ENCODE peak calls at places on chromosomes 5 and 9, in five cellular contexts. W, K, N, I and R are unnamed samples.

GRCh38 chr9:73775757-73776156 is 624.1 kb downstream of the ANXA1 start:
- DNase-seq in W (no peak), K (peak), N (no peak), I (no peak), R (peak)

GRCh38 chr9:77751341-77752091 is 103.4 kb upstream of the GNA14 start:
- DNase-seq in W (peak), K (peak), N (peak), I (peak), R (peak)

GRCh38 chr9:79862921-79863890 is 291.4 kb downstream of the TLE4 start:
- DNase-seq in W (no peak), K (no peak), N (no peak), I (no peak), R (no peak)

GRCh38 chr9:33943389-33943788 is 105.3 kb downstream of the UBAP2 start:
- DNase-seq in W (no peak), K (peak), N (peak), I (no peak), R (no peak)

GRCh38 chr9:77433675-77434445 is 214.3 kb downstream of the GNA14 start:
- DNase-seq in W (no peak), K (peak), N (peak), I (peak), R (peak)

GRCh38 chr9:16624356-16624755 is 246.1 kb downstream of the BNC2 start:
- DNase-seq in W (no peak), K (no peak), N (peak), I (no peak), R (no peak)

GRCh38 chr9:117466111-117466510 is 51.3 kb upstream of the ASTN2 start:
- DNase-seq in W (no peak), K (no peak), N (no peak), I (no peak), R (no peak)

GRCh38 chr5:10424124-10424731 is 17.5 kb upstream of the ROPN1L start:
- DNase-seq in W (no peak), K (peak), N (peak), I (no peak), R (peak)

GRCh38 chr5:110880413-110880812 is 141.6 kb downstream of the SLC25A46 start:
- DNase-seq in W (peak), K (peak), N (no peak), I (peak), R (peak)

GRCh38 chr9:34246453-34246852 is 67.6 kb downstream of the UBAP1 start:
- DNase-seq in W (no peak), K (no peak), N (no peak), I (no peak), R (no peak)

GRCh38 chr9:114836769-114837168 is 30.9 kb upstream of the TNFSF15 start:
- DNase-seq in W (no peak), K (no peak), N (no peak), I (no peak), R (peak)

GRCh38 chr9:129386812-129387177 is 208.7 kb upstream of the IER5L start:
- DNase-seq in W (no peak), K (no peak), N (no peak), I (no peak), R (no peak)

GRCh38 chr9:124042168-124042775 is 30.7 kb downstream of the LHX2 start:
- DNase-seq in W (no peak), K (no peak), N (no peak), I (no peak), R (no peak)

GRCh38 chr5:73066466-73066865 is 53.9 kb upstream of the TMEM171 start:
- DNase-seq in W (peak), K (peak), N (no peak), I (no peak), R (peak)

GRCh38 chr5:33148076-33148501 is 292.7 kb upstream of the TARS1 start:
- DNase-seq in W (peak), K (peak), N (no peak), I (peak), R (peak)

GRCh38 chr9:136372561-136373299 is 739 bp downstream of the CARD9 start:
- DNase-seq in W (peak), K (peak), N (peak), I (peak), R (peak)
- TF ChIP-seq CTCF in W (peak), K (peak), N (no peak), I (peak), R (no peak)

GRCh38 chr9:5500441-5501235 is 9.7 kb upstream of the PDCD1LG2 start:
- DNase-seq in W (no peak), K (peak), N (peak), I (no peak), R (peak)

GRCh38 chr9:5499157-5499556 is 11.2 kb upstream of the PDCD1LG2 start:
- DNase-seq in W (no peak), K (no peak), N (peak), I (no peak), R (no peak)

GRCh38 chr9:5502553-5502952 is 7.8 kb upstream of the PDCD1LG2 start:
- DNase-seq in W (no peak), K (no peak), N (no peak), I (no peak), R (no peak)

GRCh38 chr9:5499889-5500398 is 10.4 kb upstream of the PDCD1LG2 start:
- DNase-seq in W (no peak), K (peak), N (peak), I (peak), R (peak)
- H3K4me3 ChIP-seq in W (no peak), K (no peak), N (no peak), I (no peak), R (no peak)

GRCh38 chr5:64384761-64385160 is 121.1 kb upstream of the RGS7BP start:
- DNase-seq in W (no peak), K (peak), N (peak), I (no peak), R (peak)
- TF ChIP-seq CTCF in W (no peak), K (no peak), N (peak), I (no peak), R (peak)

GRCh38 chr9:72526901-72527800 is 5.7 kb downstream of the TMC1 start:
- DNase-seq in W (peak), K (peak), N (peak), I (peak), R (peak)

GRCh38 chr9:72533322-72533721 is 11.9 kb downstream of the TMC1 start:
- DNase-seq in W (no peak), K (peak), N (peak), I (no peak), R (no peak)

GRCh38 chr9:72529531-72529930 is 8.1 kb downstream of the TMC1 start:
- DNase-seq in W (no peak), K (no peak), N (no peak), I (no peak), R (no peak)

GRCh38 chr9:72524820-72525539 is 3.6 kb downstream of the TMC1 start:
- DNase-seq in W (peak), K (peak), N (peak), I (no peak), R (peak)

GRCh38 chr9:72527801-72528195 is 6.4 kb downstream of the TMC1 start:
- DNase-seq in W (no peak), K (no peak), N (no peak), I (no peak), R (no peak)
- H3K4me3 ChIP-seq in W (peak), K (peak), N (no peak), I (peak), R (no peak)

GRCh38 chr5:159732220-159732619 is 184.1 kb upstream of the ADRA1B start:
- DNase-seq in W (no peak), K (no peak), N (no peak), I (no peak), R (no peak)

GRCh38 chr5:159725475-159725874 is 190.8 kb upstream of the ADRA1B start:
- DNase-seq in W (no peak), K (no peak), N (no peak), I (no peak), R (no peak)

GRCh38 chr5:159724283-159724682 is 192.0 kb upstream of the ADRA1B start:
- DNase-seq in W (no peak), K (no peak), N (no peak), I (no peak), R (no peak)

GRCh38 chr5:159730285-159730684 is 186.0 kb upstream of the ADRA1B start:
- DNase-seq in W (no peak), K (no peak), N (no peak), I (no peak), R (no peak)

GRCh38 chr5:159727167-159727566 is 189.1 kb upstream of the ADRA1B start:
- DNase-seq in W (no peak), K (no peak), N (no peak), I (no peak), R (no peak)
- TF ChIP-seq CTCF in W (no peak), K (no peak), N (no peak), I (no peak), R (no peak)